ENCODE peak calls at places on chromosomes 5 and 9, in nine cellular contexts. K is Peyer's patch, H is left ventricle myocardium inferior, A is HCT116, D is endothelial cell, J is mammary epithelial cell, M is type B pancreatic cell, T is bronchial epithelial cell, X is AG09309. Y is an unnamed sample.

GRCh38 chr5:77152441-77152840 is 58.0 kb upstream of the PDE8B start:
- DNase-seq in H (no peak), A (no peak), M (no peak), D (no peak), K (no peak), J (no peak), X (no peak), T (no peak), Y (no peak)

GRCh38 chr5:112254303-112254702 is 164.8 kb downstream of the EPB41L4A start:
- DNase-seq in M (no peak), A (no peak), K (no peak), J (no peak), D (no peak), H (no peak), X (no peak), T (peak), Y (peak)

GRCh38 chr9:37540634-37541033 is 35.5 kb downstream of the FBXO10 start:
- DNase-seq in H (peak), M (no peak), X (no peak), D (no peak), T (no peak), J (no peak), A (no peak), K (no peak), Y (no peak)

GRCh38 chr5:79011219-79011836 is 26.2 kb upstream of the ARSB start:
- DNase-seq in K (no peak), A (no peak), M (no peak), X (peak), D (no peak), J (peak), H (no peak), T (no peak), Y (no peak)

GRCh38 chr5:53545744-53546143 is 14.7 kb upstream of the NDUFS4 start:
- DNase-seq in T (no peak), D (no peak), J (no peak), H (no peak), A (no peak), M (no peak), K (no peak), X (no peak), Y (no peak)

GRCh38 chr9:113572076-113572861 is 108.7 kb downstream of the RGS3 start:
- DNase-seq in K (no peak), T (no peak), D (no peak), A (no peak), M (no peak), J (no peak), H (peak), X (no peak), Y (no peak)

GRCh38 chr5:173498286-173498685 is 118.2 kb downstream of the BOD1 start:
- DNase-seq in A (no peak), T (no peak), H (peak), X (peak), K (no peak), M (no peak), D (no peak), J (no peak), Y (no peak)

GRCh38 chr5:73718762-73719161 is 92.8 kb downstream of the ARHGEF28 start:
- DNase-seq in X (no peak), A (no peak), T (no peak), M (no peak), H (no peak), D (no peak), J (no peak), K (no peak), Y (peak)

GRCh38 chr9:121718501-121718900 is 67.1 kb downstream of the DAB2IP start:
- DNase-seq in T (peak), J (peak), H (no peak), M (no peak), A (no peak), K (no peak), D (no peak), X (no peak), Y (no peak)

GRCh38 chr9:121720311-121720991 is 69.0 kb downstream of the DAB2IP start:
- DNase-seq in A (no peak), K (no peak), D (no peak), H (no peak), J (peak), T (peak), M (no peak), X (no peak), Y (peak)

GRCh38 chr9:121720992-121721350 is 69.5 kb downstream of the DAB2IP start:
- DNase-seq in X (no peak), D (no peak), H (no peak), K (no peak), M (no peak), T (no peak), J (peak), A (no peak), Y (peak)

GRCh38 chr9:121725008-121725795 is 73.8 kb downstream of the DAB2IP start:
- DNase-seq in K (peak), D (no peak), T (peak), H (peak), M (no peak), X (peak), J (peak), A (no peak), Y (peak)

DNA sequence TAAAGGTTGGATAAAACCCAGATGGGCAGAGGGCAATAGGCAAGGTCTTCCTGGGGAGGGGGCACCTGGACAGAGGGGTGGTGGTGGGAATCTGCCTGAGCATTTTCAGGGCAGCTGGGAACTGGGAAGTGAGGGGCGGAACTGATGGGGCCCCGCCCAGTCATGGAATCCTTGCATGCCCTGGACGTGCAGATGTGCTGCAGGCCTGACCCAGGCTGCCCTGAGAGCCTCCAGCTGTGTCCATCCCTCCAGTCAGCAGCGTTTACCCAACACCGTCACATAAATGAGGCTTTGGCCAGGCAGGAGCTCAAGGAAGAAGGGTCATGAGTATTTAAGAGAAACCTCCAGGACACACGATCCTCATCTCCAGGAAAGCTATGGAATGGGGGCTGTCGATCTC is 70.3 kb downstream of the DAB2IP start:
- DNase-seq in K (no peak), T (no peak), A (no peak), D (no peak), J (no peak), X (no peak), H (peak), M (no peak), Y (no peak)
- TF ChIP-seq CTCF in K (no peak), T (no peak), A (no peak), D (no peak), J (no peak), X (no peak), H (no peak), M (no peak), Y (no peak)

GRCh38 chr5:31380049-31380448 is 151.8 kb downstream of the DROSHA start:
- DNase-seq in M (no peak), J (no peak), D (no peak), H (no peak), K (no peak), X (no peak), T (no peak), A (no peak), Y (no peak)

GRCh38 chr5:31377284-31377946 is 154.5 kb downstream of the DROSHA start:
- DNase-seq in H (no peak), J (no peak), X (no peak), K (no peak), T (no peak), A (no peak), D (no peak), M (no peak), Y (no peak)

GRCh38 chr5:31378136-31378535 is 153.8 kb downstream of the DROSHA start:
- DNase-seq in D (no peak), T (no peak), H (no peak), J (no peak), K (no peak), X (no peak), M (no peak), A (no peak), Y (no peak)

GRCh38 chr5:31378838-31379237 is 153.1 kb downstream of the DROSHA start:
- DNase-seq in T (peak), A (no peak), K (no peak), J (no peak), H (no peak), X (no peak), D (no peak), M (no peak), Y (peak)

DNA sequence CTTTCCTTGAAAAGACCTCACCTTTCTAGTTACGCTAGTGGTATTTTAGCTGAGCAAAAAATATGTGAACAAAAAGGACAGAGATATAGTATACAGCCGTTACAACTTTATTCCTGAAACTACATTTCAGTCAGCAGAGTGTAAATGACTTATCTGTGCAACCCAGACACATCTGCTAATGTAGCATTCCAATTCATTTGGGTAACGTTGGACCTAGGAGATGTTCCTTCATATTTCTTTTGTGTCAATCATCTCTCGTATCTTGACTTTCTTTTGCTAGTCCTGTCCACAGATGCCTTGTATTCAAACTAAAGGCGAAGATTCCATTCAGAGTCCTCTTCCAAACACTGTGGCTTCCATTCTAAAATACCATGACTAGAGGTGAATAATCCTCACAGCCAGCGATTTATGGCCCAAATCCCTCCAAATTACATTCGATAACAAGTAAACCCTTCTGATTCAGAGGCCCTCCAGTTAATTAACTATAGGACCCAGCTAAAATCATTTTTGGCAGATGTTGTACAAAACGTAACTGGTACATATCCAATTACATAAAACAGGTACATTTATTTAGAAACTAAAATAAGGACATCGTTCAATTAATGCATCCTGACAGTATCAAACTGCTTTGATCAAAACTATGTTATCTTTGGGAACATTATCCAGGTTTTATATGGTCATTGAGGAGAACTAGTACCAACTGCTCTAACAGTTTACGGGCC is 155.7 kb downstream of the DROSHA start:
- DNase-seq in J (no peak), K (no peak), T (no peak), A (no peak), X (no peak), M (no peak), D (no peak), H (no peak), Y (no peak)
- TF ChIP-seq CTCF in J (no peak), K (no peak), T (no peak), A (no peak), X (no peak), M (no peak), D (no peak), H (no peak), Y (no peak)

GRCh38 chr9:88658311-88658822 is 123.4 kb downstream of the NXNL2 start:
- DNase-seq in M (no peak), T (peak), J (peak), H (peak), D (no peak), A (no peak), K (no peak), X (no peak), Y (peak)

GRCh38 chr9:88663766-88664419 is 128.9 kb downstream of the NXNL2 start:
- DNase-seq in A (no peak), K (no peak), X (no peak), D (no peak), T (no peak), H (no peak), M (no peak), J (no peak), Y (no peak)

GRCh38 chr9:88660611-88661010 is 125.6 kb downstream of the NXNL2 start:
- DNase-seq in X (no peak), H (no peak), A (peak), T (peak), K (no peak), D (peak), J (peak), M (no peak), Y (peak)

GRCh38 chr9:88659126-88659525 is 124.1 kb downstream of the NXNL2 start:
- DNase-seq in A (no peak), X (no peak), D (no peak), T (peak), H (no peak), M (no peak), K (no peak), J (peak), Y (peak)

DNA sequence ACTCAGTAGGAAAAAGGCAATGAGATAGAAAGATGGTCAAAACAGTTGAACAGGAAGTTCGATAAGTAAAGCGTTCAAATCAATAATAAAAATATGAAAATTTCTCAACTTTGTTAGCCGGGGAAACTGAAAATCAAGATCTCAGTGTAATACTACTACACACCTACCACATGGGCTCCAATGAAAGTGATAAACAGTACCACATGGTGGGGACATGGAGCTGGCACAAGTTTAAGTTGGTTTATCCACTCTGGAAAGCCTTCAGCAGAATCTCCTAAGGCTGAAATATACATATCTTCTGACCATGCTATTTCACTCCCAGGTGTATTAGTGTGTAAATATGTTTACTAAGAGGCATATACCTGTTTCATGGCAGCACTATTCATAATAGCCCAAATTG is 126.8 kb downstream of the NXNL2 start:
- DNase-seq in M (no peak), T (peak), H (no peak), J (peak), K (no peak), A (no peak), D (no peak), X (no peak), Y (peak)
- TF ChIP-seq CTCF in M (no peak), T (no peak), H (no peak), J (no peak), K (no peak), A (no peak), D (no peak), X (peak), Y (no peak)

DNA sequence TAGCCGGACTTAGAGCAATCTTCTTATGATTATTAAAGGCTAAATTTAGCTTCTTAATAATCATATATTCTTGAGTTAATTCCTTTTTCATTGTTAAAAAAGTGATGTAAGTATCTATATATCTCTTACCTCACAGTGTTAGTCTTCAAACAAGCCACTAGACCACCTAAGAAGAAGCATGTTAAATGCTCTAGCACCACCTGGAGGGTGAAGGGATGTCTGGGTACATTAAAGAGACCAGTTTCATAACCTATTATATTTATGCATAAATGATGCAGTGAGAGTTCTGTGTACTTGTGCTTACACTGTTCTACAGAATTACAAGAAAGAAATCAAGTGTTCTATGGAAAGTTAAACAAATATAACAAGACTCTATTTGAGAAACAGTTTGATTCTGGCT is 55.9 kb upstream of the SLCO6A1 start:
- DNase-seq in A (peak), D (no peak), X (no peak), K (no peak), T (peak), H (no peak), M (no peak), J (no peak), Y (peak)
- TF ChIP-seq CTCF in A (peak), D (no peak), X (no peak), K (no peak), T (no peak), H (peak), M (peak), J (peak), Y (peak)